ENCODE peak calls at places on chromosomes 11 and 22, in six cellular contexts. K is ELR; Y is CD4-positive, CD25-positive, alpha-beta regulatory T cell; Z is amygdala; V is CD4-positive, alpha-beta T cell; J is lung. I is an unnamed sample.

GRCh38 chr11:60500276-60500935 is 7.8 kb downstream of the MS4A12 start:
- DNase-seq in K (no peak), Y (no peak), Z (no peak), V (no peak), J (no peak), I (no peak)

GRCh38 chr22:26097840-26098239 is 71.4 kb upstream of the SEZ6L start:
- DNase-seq in K (no peak), Y (no peak), Z (no peak), V (no peak), J (no peak), I (no peak)

GRCh38 chr11:67416416-67417335 is 1.2 kb downstream of the CARNS1 start:
- DNase-seq in K (no peak), Y (peak), Z (no peak), V (peak), J (peak), I (no peak)

GRCh38 chr11:67062526-67063373 is 6.1 kb downstream of the RHOD start:
- DNase-seq in K (no peak), Y (no peak), Z (no peak), V (no peak), J (no peak), I (no peak)

GRCh38 chr11:87892291-87892690 is 283.0 kb downstream of the RAB38 start:
- DNase-seq in K (no peak), Y (no peak), Z (no peak), V (no peak), J (no peak), I (no peak)

GRCh38 chr11:71370895-71371673 is 77.1 kb downstream of the DHCR7 start:
- DNase-seq in K (no peak), Y (no peak), Z (no peak), V (peak), J (no peak), I (no peak)

GRCh38 chr11:34857463-34857862 is 58.7 kb downstream of the APIP start:
- DNase-seq in K (no peak), Y (no peak), Z (no peak), V (no peak), J (no peak), I (no peak)

GRCh38 chr22:45246060-45246985 is 5.6 kb upstream of the KIAA0930 start:
- DNase-seq in K (peak), Y (no peak), Z (no peak), V (no peak), J (peak), I (no peak)

GRCh38 chr22:30880847-30881246 is 87.7 kb downstream of the MORC2 start:
- DNase-seq in K (no peak), Y (no peak), Z (no peak), V (no peak), J (no peak), I (no peak)

GRCh38 chr22:17678817-17679385 is 40.3 kb downstream of the BCL2L13 start:
- DNase-seq in K (no peak), Y (no peak), Z (no peak), V (no peak), J (no peak), I (no peak)

GRCh38 chr11:73244589-73245240 is 26.6 kb downstream of the P2RY2 start:
- DNase-seq in K (no peak), Y (no peak), Z (no peak), V (no peak), J (no peak), I (no peak)

I was measured in anterior cingulate cortex.